ENCODE peak calls at places on chromosomes 1 and 21, in nine cellular contexts. B, U, X, Z, M, J, I, K and T are unnamed samples.
A peak's percentile ranks its signal among the peaks of the same experiment; 100 is the strongest.

GRCh38 chr1:45989249-45989648 is 143.2 kb downstream of the PIK3R3 start:
- DNase-seq in B (no peak), U (no peak), X (no peak), Z (no peak), M (no peak), J (no peak), I (no peak), K (no peak), T (no peak)

GRCh38 chr1:226118357-226118756 is 55.8 kb downstream of the H3-3A start:
- DNase-seq in B (no peak), U (no peak), X (no peak), Z (no peak), M (no peak), J (no peak), I (no peak), K (no peak), T (no peak)

GRCh38 chr1:89973481-89974127 is 21.3 kb upstream of the ZNF326 start:
- DNase-seq in B (no peak), U (no peak), X (no peak), Z (no peak), M (no peak), J (no peak), I (no peak), K (no peak), T (no peak)

GRCh38 chr1:180155202-180155682 is 573 bp downstream of the QSOX1 start:
- DNase-seq in B (no peak), U (no peak), X (peak; percentile 30), Z (no peak), M (no peak), J (no peak), I (no peak), K (no peak), T (no peak)

GRCh38 chr1:12078938-12079861 is 16.1 kb downstream of the TNFRSF8 start:
- DNase-seq in B (peak; percentile 79), U (no peak), X (peak; percentile 11), Z (peak; percentile 30), M (no peak), J (peak; percentile 33), I (no peak), K (no peak), T (no peak)

GRCh38 chr1:43327549-43328292 is 9.9 kb upstream of the MPL start:
- DNase-seq in B (no peak), U (no peak), X (no peak), Z (no peak), M (no peak), J (no peak), I (no peak), K (no peak), T (no peak)

GRCh38 chr21:42248783-42249597 is 30.1 kb downstream of the ABCG1 start:
- DNase-seq in B (no peak), U (no peak), X (no peak), Z (no peak), M (no peak), J (no peak), I (no peak), K (no peak), T (no peak)

GRCh38 chr1:211813590-211813989 is 17.0 kb downstream of the LPGAT1 start:
- DNase-seq in B (no peak), U (no peak), X (no peak), Z (no peak), M (no peak), J (peak; percentile 20), I (no peak), K (no peak), T (peak; percentile 24)

GRCh38 chr1:228408869-228409805 is 2.5 kb upstream of the TRIM11 start:
- DNase-seq in B (no peak), U (no peak), X (no peak), Z (no peak), M (no peak), J (no peak), I (no peak), K (no peak), T (no peak)

GRCh38 chr1:15799928-15800835 is 7.3 kb downstream of the UQCRHL start:
- DNase-seq in B (peak; percentile 37), U (peak; percentile 78), X (peak; percentile 40), Z (peak; percentile 47), M (no peak), J (peak; percentile 98), I (no peak), K (no peak), T (peak; percentile 97)

GRCh38 chr21:33127154-33127893 is 57.4 kb downstream of the OLIG1 start:
- DNase-seq in B (peak; percentile 82), U (peak; percentile 12), X (peak; percentile 82), Z (peak; percentile 84), M (peak; percentile 74), J (peak; percentile 54), I (peak; percentile 63), K (no peak), T (peak; percentile 17)

GRCh38 chr1:93581917-93582850 is 99.5 kb downstream of the BCAR3 start:
- DNase-seq in B (no peak), U (no peak), X (no peak), Z (no peak), M (no peak), J (no peak), I (no peak), K (no peak), T (no peak)

GRCh38 chr1:168726719-168727118 is 2.3 kb downstream of the DPT start:
- DNase-seq in B (no peak), U (no peak), X (no peak), Z (no peak), M (no peak), J (no peak), I (no peak), K (no peak), T (no peak)

GRCh38 chr1:247331172-247331525 is 518 bp downstream of the ZNF496 start:
- DNase-seq in B (peak; percentile 64), U (peak; percentile 31), X (peak; percentile 66), Z (peak; percentile 86), M (no peak), J (peak; percentile 88), I (peak; percentile 66), K (peak; percentile 18), T (peak; percentile 74)

GRCh38 chr1:179241716-179242115 is 12.2 kb upstream of the ABL2 start:
- DNase-seq in B (no peak), U (no peak), X (no peak), Z (no peak), M (no peak), J (no peak), I (no peak), K (no peak), T (no peak)

GRCh38 chr1:119898520-119898919 is 2.2 kb upstream of the ADAM30 start:
- DNase-seq in B (no peak), U (no peak), X (no peak), Z (no peak), M (no peak), J (no peak), I (no peak), K (no peak), T (no peak)

GRCh38 chr1:243974451-243975292 is 76.4 kb upstream of the ZBTB18 start:
- DNase-seq in B (no peak), U (no peak), X (no peak), Z (no peak), M (no peak), J (no peak), I (no peak), K (no peak), T (no peak)

GRCh38 chr1:31702836-31703404 is 897 bp downstream of the COL16A1 start:
- DNase-seq in B (no peak), U (no peak), X (no peak), Z (no peak), M (no peak), J (no peak), I (no peak), K (no peak), T (no peak)

GRCh38 chr1:24119859-24120756 is 8.2 kb upstream of the MYOM3 start:
- DNase-seq in B (no peak), U (peak; percentile 41), X (no peak), Z (no peak), M (no peak), J (peak; percentile 64), I (no peak), K (no peak), T (peak; percentile 86)

GRCh38 chr1:157597959-157598667 is at the start of gene FCRL4:
- DNase-seq in B (no peak), U (no peak), X (no peak), Z (no peak), M (no peak), J (no peak), I (no peak), K (no peak), T (peak; percentile 3)

GRCh38 chr21:26449161-26449560 is 123.9 kb downstream of the CYYR1 start:
- DNase-seq in B (no peak), U (no peak), X (no peak), Z (no peak), M (no peak), J (peak; percentile 56), I (no peak), K (no peak), T (peak; percentile 92)

GRCh38 chr21:42734323-42734971 is 81.0 kb downstream of the PDE9A start:
- DNase-seq in B (no peak), U (no peak), X (no peak), Z (no peak), M (no peak), J (no peak), I (no peak), K (no peak), T (no peak)

GRCh38 chr1:201272838-201273237 is 10.5 kb upstream of the PKP1 start:
- DNase-seq in B (no peak), U (no peak), X (no peak), Z (no peak), M (no peak), J (no peak), I (no peak), K (no peak), T (no peak)

GRCh38 chr1:27332536-27333281 is 9.1 kb upstream of the SYTL1 start:
- DNase-seq in B (peak; percentile 83), U (no peak), X (peak; percentile 17), Z (no peak), M (no peak), J (no peak), I (no peak), K (peak; percentile 40), T (no peak)